ENCODE peak calls at places on chromosomes 1 and 21, in eight cellular contexts. One of them, this sample, is unnamed.
A peak's percentile ranks its signal among the peaks of the same experiment; 100 is the strongest.

GRCh38 chr1:235669277-235669676 is 19.7 kb upstream of the GNG4 start:
- DNase-seq in A549: no peak
- DNase-seq in thyroid gland: no peak
- DNase-seq in K562: no peak
- DNase-seq in prostate gland: no peak
- DNase-seq in AG04450: no peak
- DNase-seq in endodermal cell: peak; percentile 68
- DNase-seq in heart right ventricle: no peak
- DNase-seq in this sample: no peak

GRCh38 chr1:197787056-197787455 is 11.8 kb upstream of the DENND1B start:
- DNase-seq in AG04450: no peak
- DNase-seq in heart right ventricle: no peak
- DNase-seq in thyroid gland: no peak
- DNase-seq in prostate gland: no peak
- DNase-seq in A549: no peak
- DNase-seq in endodermal cell: no peak
- DNase-seq in K562: no peak
- DNase-seq in this sample: peak; percentile 34

GRCh38 chr1:53341961-53342707 is 14.3 kb upstream of the LRP8 start:
- DNase-seq in thyroid gland: no peak
- DNase-seq in endodermal cell: peak; percentile 35
- DNase-seq in A549: no peak
- DNase-seq in K562: no peak
- DNase-seq in AG04450: no peak
- DNase-seq in prostate gland: no peak
- DNase-seq in heart right ventricle: no peak
- DNase-seq in this sample: no peak

GRCh38 chr1:8343464-8344001 is 25.6 kb downstream of the SLC45A1 start:
- DNase-seq in K562: no peak
- DNase-seq in prostate gland: peak; percentile 87
- DNase-seq in heart right ventricle: peak; percentile 70
- DNase-seq in thyroid gland: no peak
- DNase-seq in endodermal cell: peak; percentile 44
- DNase-seq in AG04450: peak; percentile 89
- DNase-seq in A549: peak; percentile 89
- DNase-seq in this sample: peak; percentile 99

GRCh38 chr1:3443759-3444697 is 10.4 kb upstream of the ARHGEF16 start:
- DNase-seq in K562: no peak
- DNase-seq in heart right ventricle: peak; percentile 3
- DNase-seq in prostate gland: no peak
- DNase-seq in AG04450: no peak
- DNase-seq in endodermal cell: no peak
- DNase-seq in thyroid gland: no peak
- DNase-seq in A549: no peak
- DNase-seq in this sample: no peak

GRCh38 chr1:26861286-26861701 is 1.7 kb upstream of the SFN start:
- DNase-seq in A549: peak; percentile 65
- DNase-seq in AG04450: no peak
- DNase-seq in thyroid gland: no peak
- DNase-seq in heart right ventricle: no peak
- DNase-seq in prostate gland: no peak
- DNase-seq in K562: no peak
- DNase-seq in endodermal cell: peak; percentile 68
- DNase-seq in this sample: no peak

GRCh38 chr21:28671549-28672195 is 321.0 kb downstream of the LTN1 start:
- DNase-seq in thyroid gland: no peak
- DNase-seq in prostate gland: no peak
- DNase-seq in AG04450: no peak
- DNase-seq in endodermal cell: no peak
- DNase-seq in heart right ventricle: no peak
- DNase-seq in A549: no peak
- DNase-seq in K562: no peak
- DNase-seq in this sample: no peak

GRCh38 chr21:30340714-30341573 is 3.5 kb upstream of the KRTAP27-1 start:
- DNase-seq in heart right ventricle: no peak
- DNase-seq in thyroid gland: peak; percentile 49
- DNase-seq in prostate gland: peak; percentile 15
- DNase-seq in AG04450: no peak
- DNase-seq in endodermal cell: peak; percentile 81
- DNase-seq in K562: peak; percentile 48
- DNase-seq in A549: peak; percentile 29
- DNase-seq in this sample: peak; percentile 20

GRCh38 chr1:12594966-12595838 is 22.8 kb downstream of the DHRS3 start:
- DNase-seq in A549: peak; percentile 80
- DNase-seq in thyroid gland: peak; percentile 88
- DNase-seq in prostate gland: peak; percentile 74
- DNase-seq in heart right ventricle: peak; percentile 81
- DNase-seq in AG04450: peak; percentile 33
- DNase-seq in K562: no peak
- DNase-seq in endodermal cell: peak; percentile 94
- DNase-seq in this sample: no peak

GRCh38 chr1:7253118-7253480 is 467.8 kb downstream of the CAMTA1 start:
- DNase-seq in prostate gland: no peak
- DNase-seq in AG04450: no peak
- DNase-seq in A549: no peak
- DNase-seq in thyroid gland: no peak
- DNase-seq in heart right ventricle: no peak
- DNase-seq in K562: no peak
- DNase-seq in endodermal cell: no peak
- DNase-seq in this sample: no peak

GRCh38 chr1:213250041-213250440 is 199.0 kb downstream of the RPS6KC1 start:
- DNase-seq in heart right ventricle: no peak
- DNase-seq in AG04450: no peak
- DNase-seq in endodermal cell: no peak
- DNase-seq in A549: no peak
- DNase-seq in thyroid gland: no peak
- DNase-seq in K562: no peak
- DNase-seq in prostate gland: no peak
- DNase-seq in this sample: no peak
- H3K4me3 ChIP-seq in heart right ventricle: no peak overlapping the region
- H3K4me3 ChIP-seq in AG04450: no peak overlapping the region
- H3K4me3 ChIP-seq in endodermal cell: no peak overlapping the region
- H3K4me3 ChIP-seq in A549: no peak overlapping the region
- H3K4me3 ChIP-seq in thyroid gland: no peak overlapping the region
- H3K4me3 ChIP-seq in K562: no peak overlapping the region
- H3K4me3 ChIP-seq in prostate gland: no peak overlapping the region
- H3K4me3 ChIP-seq in this sample: no peak overlapping the region

GRCh38 chr1:42765832-42766722 is 751 bp downstream of the P3H1 start:
- DNase-seq in endodermal cell: peak; percentile 82
- DNase-seq in AG04450: peak; percentile 64
- DNase-seq in K562: peak; percentile 46
- DNase-seq in thyroid gland: peak; percentile 44
- DNase-seq in heart right ventricle: peak; percentile 23
- DNase-seq in prostate gland: peak; percentile 8
- DNase-seq in A549: peak; percentile 58
- DNase-seq in this sample: peak; percentile 76

GRCh38 chr1:42767510-42767924 is 468 bp downstream of the C1orf50 start:
- DNase-seq in endodermal cell: no peak
- DNase-seq in prostate gland: no peak
- DNase-seq in K562: no peak
- DNase-seq in AG04450: no peak
- DNase-seq in heart right ventricle: no peak
- DNase-seq in A549: no peak
- DNase-seq in thyroid gland: no peak
- DNase-seq in this sample: no peak

GRCh38 chr1:42765271-42765670 is 1.6 kb downstream of the P3H1 start:
- DNase-seq in A549: no peak
- DNase-seq in thyroid gland: no peak
- DNase-seq in endodermal cell: no peak
- DNase-seq in prostate gland: no peak
- DNase-seq in heart right ventricle: no peak
- DNase-seq in K562: no peak
- DNase-seq in AG04450: no peak
- DNase-seq in this sample: no peak

GRCh38 chr1:42766723-42767509 is at the start of the genes C1orf50 and P3H1:
- DNase-seq in K562: peak; percentile 96
- DNase-seq in AG04450: peak; percentile 97
- DNase-seq in thyroid gland: peak; percentile 100
- DNase-seq in endodermal cell: peak; percentile 100
- DNase-seq in prostate gland: peak; percentile 100
- DNase-seq in heart right ventricle: peak; percentile 100
- DNase-seq in A549: peak; percentile 96
- DNase-seq in this sample: peak; percentile 100

GRCh38 chr1:42768172-42768571 is 1.1 kb downstream of the C1orf50 start:
- DNase-seq in prostate gland: no peak
- DNase-seq in A549: no peak
- DNase-seq in thyroid gland: no peak
- DNase-seq in AG04450: no peak
- DNase-seq in endodermal cell: no peak
- DNase-seq in heart right ventricle: no peak
- DNase-seq in K562: no peak
- DNase-seq in this sample: no peak
- H3K27ac ChIP-seq in prostate gland: no peak overlapping the region
- H3K27ac ChIP-seq in A549: no peak overlapping the region
- H3K27ac ChIP-seq in thyroid gland: no peak overlapping the region
- H3K27ac ChIP-seq in AG04450: no peak overlapping the region
- H3K27ac ChIP-seq in endodermal cell: no peak overlapping the region
- H3K27ac ChIP-seq in heart right ventricle: no peak overlapping the region
- H3K27ac ChIP-seq in K562: peak overlapping the region; percentile 81
- H3K27ac ChIP-seq in this sample: no peak overlapping the region

GRCh38 chr21:44800103-44800502 is 1.5 kb downstream of the UBE2G2 start:
- DNase-seq in thyroid gland: no peak
- DNase-seq in prostate gland: no peak
- DNase-seq in endodermal cell: peak; percentile 53
- DNase-seq in K562: no peak
- DNase-seq in AG04450: no peak
- DNase-seq in heart right ventricle: no peak
- DNase-seq in A549: peak; percentile 43
- DNase-seq in this sample: peak; percentile 39
- H3K4me3 ChIP-seq in thyroid gland: no peak overlapping the region
- H3K4me3 ChIP-seq in prostate gland: no peak overlapping the region
- H3K4me3 ChIP-seq in endodermal cell: peak overlapping the region; percentile 99
- H3K4me3 ChIP-seq in K562: peak overlapping the region; percentile 83
- H3K4me3 ChIP-seq in AG04450: peak overlapping the region; percentile 87
- H3K4me3 ChIP-seq in heart right ventricle: peak overlapping the region; percentile 93
- H3K4me3 ChIP-seq in A549: peak overlapping the region; percentile 91
- H3K4me3 ChIP-seq in this sample: peak overlapping the region; percentile 90

GRCh38 chr21:33847586-33848251 is 67.9 kb downstream of the ATP5PO start:
- DNase-seq in A549: no peak
- DNase-seq in K562: no peak
- DNase-seq in thyroid gland: no peak
- DNase-seq in endodermal cell: no peak
- DNase-seq in AG04450: no peak
- DNase-seq in prostate gland: no peak
- DNase-seq in heart right ventricle: no peak
- DNase-seq in this sample: no peak
- H3K27ac ChIP-seq in A549: no peak overlapping the region
- H3K27ac ChIP-seq in K562: no peak overlapping the region
- H3K27ac ChIP-seq in thyroid gland: no peak overlapping the region
- H3K27ac ChIP-seq in endodermal cell: no peak overlapping the region
- H3K27ac ChIP-seq in AG04450: no peak overlapping the region
- H3K27ac ChIP-seq in prostate gland: no peak overlapping the region
- H3K27ac ChIP-seq in heart right ventricle: no peak overlapping the region
- H3K27ac ChIP-seq in this sample: no peak overlapping the region

DNA sequence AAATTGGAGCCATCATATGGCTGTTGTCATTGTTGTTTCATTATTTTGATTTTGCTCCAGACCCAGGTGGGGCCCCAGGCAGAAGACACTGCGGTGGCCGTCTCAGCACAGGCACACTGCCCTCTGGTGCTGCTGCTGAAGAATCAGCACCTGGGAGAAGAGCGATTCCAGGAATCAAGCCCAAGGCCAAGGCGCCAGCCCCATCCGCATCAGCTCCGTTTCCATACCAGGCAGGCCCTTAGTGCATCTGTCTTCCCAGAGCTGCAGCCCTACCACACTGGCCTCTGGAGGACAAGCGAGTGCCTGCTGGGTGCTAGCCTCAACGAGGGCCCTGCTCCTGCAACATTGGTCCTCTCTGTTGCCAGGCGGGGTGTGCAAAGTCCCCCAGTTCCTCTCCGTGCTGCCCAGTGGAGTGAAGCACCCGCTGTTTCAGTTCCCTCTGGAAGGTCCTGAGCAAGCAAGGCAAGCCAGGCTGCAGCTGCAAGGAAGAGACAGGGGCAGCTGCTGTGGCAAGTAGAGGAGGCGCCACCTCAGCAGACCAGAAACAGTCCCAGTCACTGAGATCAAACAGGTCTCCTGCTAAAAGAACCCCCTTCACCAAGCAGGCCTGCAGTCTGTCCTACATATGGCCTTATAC is 5.2 kb downstream of the GRIK3 start:
- DNase-seq in K562: no peak
- DNase-seq in endodermal cell: peak; percentile 85
- DNase-seq in AG04450: no peak
- DNase-seq in A549: no peak
- DNase-seq in thyroid gland: no peak
- DNase-seq in prostate gland: no peak
- DNase-seq in heart right ventricle: no peak
- DNase-seq in this sample: no peak
- H3K4me3 ChIP-seq in K562: no peak overlapping the region
- H3K4me3 ChIP-seq in endodermal cell: no peak overlapping the region
- H3K4me3 ChIP-seq in AG04450: no peak overlapping the region
- H3K4me3 ChIP-seq in A549: no peak overlapping the region
- H3K4me3 ChIP-seq in thyroid gland: no peak overlapping the region
- H3K4me3 ChIP-seq in prostate gland: no peak overlapping the region
- H3K4me3 ChIP-seq in heart right ventricle: no peak overlapping the region
- H3K4me3 ChIP-seq in this sample: no peak overlapping the region

DNA sequence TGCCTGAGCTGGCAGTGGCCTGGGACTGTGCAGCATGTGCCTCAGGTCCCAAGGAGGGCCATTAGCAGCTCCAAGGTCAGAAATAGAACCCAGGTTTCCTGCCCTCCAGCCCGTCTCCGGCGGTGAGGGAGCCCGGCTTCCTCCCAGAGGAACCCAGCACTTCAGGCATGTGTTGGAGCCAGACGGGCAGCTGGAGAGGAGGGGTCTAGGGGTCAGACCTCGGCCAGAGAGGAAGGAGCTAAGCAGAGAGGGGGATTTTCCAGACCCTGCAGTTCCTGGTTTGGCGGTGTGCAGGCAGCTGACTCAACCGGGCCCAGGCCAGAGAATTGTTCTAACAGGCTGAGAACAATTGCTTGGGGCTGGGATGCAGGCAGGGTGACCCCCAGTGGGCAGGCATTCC is 37.1 kb downstream of the HSPG2 start:
- DNase-seq in A549: no peak
- DNase-seq in AG04450: no peak
- DNase-seq in prostate gland: no peak
- DNase-seq in endodermal cell: no peak
- DNase-seq in K562: no peak
- DNase-seq in heart right ventricle: no peak
- DNase-seq in thyroid gland: no peak
- DNase-seq in this sample: no peak
- H3K27ac ChIP-seq in A549: no peak overlapping the region
- H3K27ac ChIP-seq in AG04450: no peak overlapping the region
- H3K27ac ChIP-seq in prostate gland: no peak overlapping the region
- H3K27ac ChIP-seq in endodermal cell: peak overlapping the region; percentile 55
- H3K27ac ChIP-seq in K562: peak overlapping the region; percentile 6
- H3K27ac ChIP-seq in heart right ventricle: peak overlapping the region; percentile 91
- H3K27ac ChIP-seq in thyroid gland: no peak overlapping the region
- H3K27ac ChIP-seq in this sample: no peak overlapping the region